ENCODE peak calls at places on chromosomes 16 and 17, in four cellular contexts. U is left ventricle myocardium inferior; T is ovary; J is naive thymus-derived CD4-positive, alpha-beta T cell. Q is an unnamed sample. For H3K4me1, the result is how much of the 10 kb centered on the place peaks cover.

GRCh38 chr17:75181608-75182318 is 996 bp downstream of the SUMO2 start:
- DNase-seq in J (peak), T (peak), U (peak), Q (peak)

GRCh38 chr16:30122621-30123160 is 329 bp downstream of the MAPK3 start:
- DNase-seq in J (no peak), U (no peak), T (no peak), Q (peak)

GRCh38 chr16:65012357-65012756 is 109.5 kb downstream of the CDH11 start:
- DNase-seq in U (no peak), T (no peak), J (no peak), Q (no peak)

GRCh38 chr17:21218831-21219380 is 4.9 kb upstream of the TMEM11 start:
- DNase-seq in J (no peak), T (no peak), U (no peak), Q (no peak)

GRCh38 chr16:3717235-3718018 is at the start of gene TRAP1:
- DNase-seq in T (peak), U (peak), J (peak), Q (peak)

GRCh38 chr17:9150407-9151090 is 129.2 kb downstream of the NTN1 start:
- DNase-seq in T (no peak), U (no peak), J (no peak), Q (no peak)

GRCh38 chr16:25040543-25040942 is 25.4 kb upstream of the ARHGAP17 start:
- DNase-seq in J (no peak), T (no peak), U (no peak), Q (peak)

GRCh38 chr17:76145231-76146052 is 4.4 kb upstream of the FOXJ1 start:
- DNase-seq in J (peak), T (no peak), U (no peak), Q (peak)

GRCh38 chr16:3598236-3598635 is 13.2 kb downstream of the SLX4 start:
- DNase-seq in U (no peak), T (no peak), J (no peak), Q (no peak)

GRCh38 chr16:29029168-29029994 is 44.5 kb downstream of the LAT start:
- DNase-seq in T (no peak), J (no peak), U (no peak), Q (no peak)

GRCh38 chr17:13435230-13435629 is 166.5 kb downstream of the HS3ST3A1 start:
- DNase-seq in J (no peak), U (no peak), T (no peak), Q (no peak)

GRCh38 chr16:15739940-15740339 is 89.9 kb downstream of the NDE1 start:
- DNase-seq in J (no peak), T (peak), U (no peak), Q (no peak)

GRCh38 chr16:15735610-15736009 is 85.6 kb downstream of the NDE1 start:
- DNase-seq in T (no peak), J (no peak), U (no peak), Q (no peak)

GRCh38 chr16:15739449-15739848 is 89.4 kb downstream of the NDE1 start:
- DNase-seq in T (no peak), U (no peak), J (no peak), Q (no peak)

GRCh38 chr16:15736529-15736928 is 86.5 kb downstream of the NDE1 start:
- DNase-seq in J (no peak), T (no peak), U (no peak), Q (no peak)

GRCh38 chr16:15737140-15737644 is 87.1 kb downstream of the NDE1 start:
- DNase-seq in U (no peak), J (no peak), T (no peak), Q (no peak)
- H3K4me1 ChIP-seq in U (under half), J (under half), T (under half), Q (under half)

GRCh38 chr16:11207646-11208045 is 48.4 kb downstream of the SOCS1 start:
- DNase-seq in J (no peak), T (no peak), U (no peak), Q (no peak)
- H3K4me1 ChIP-seq in J (under half), T (under half), U (under half), Q (under half)

DNA sequence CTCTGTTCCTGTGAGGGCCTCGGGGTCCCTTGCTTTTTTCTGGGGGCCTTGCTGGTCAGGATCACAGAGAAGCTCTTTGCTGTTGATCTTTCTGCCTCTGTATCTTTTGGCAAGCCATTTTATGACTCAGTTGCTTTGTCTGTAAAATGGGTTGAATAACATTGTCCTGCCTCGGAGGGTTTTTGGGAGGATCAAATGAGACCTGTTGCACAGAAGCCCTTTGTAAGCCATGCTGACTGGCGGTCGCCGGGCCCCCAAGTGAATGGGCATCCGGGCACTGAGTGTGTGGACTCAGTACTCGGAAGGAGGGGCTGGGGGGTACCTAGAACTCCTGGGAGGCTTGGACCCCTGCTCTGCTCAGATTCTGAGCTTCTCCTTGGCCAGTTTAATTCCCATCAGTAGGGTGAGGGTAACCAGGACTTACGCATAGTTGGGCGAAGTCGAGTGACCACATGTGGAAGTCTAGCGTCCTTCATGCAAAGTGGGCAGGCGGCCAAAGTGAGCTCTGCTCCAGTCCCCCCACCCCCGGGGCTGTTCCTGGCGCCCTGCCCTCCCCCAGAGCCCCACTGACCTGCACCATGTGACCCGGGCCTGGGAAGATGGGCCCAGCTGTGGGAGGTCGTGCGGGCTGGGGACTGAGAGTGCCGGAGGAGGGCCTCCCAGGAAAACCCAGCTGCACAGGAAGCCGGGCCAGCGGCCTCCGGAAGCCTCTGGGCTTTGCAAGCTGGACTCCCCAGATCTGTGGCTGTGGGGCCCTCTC is 284.0 kb downstream of the SEC14L1 start:
- DNase-seq in J (no peak), T (peak), U (peak), Q (peak)
- H3K4me1 ChIP-seq in J (half or more), T (half or more), U (half or more), Q (half or more)

GRCh38 chr17:40329981-40330794 is 21.2 kb downstream of the RARA start:
- DNase-seq in T (peak), J (no peak), U (peak), Q (no peak)
- H3K4me1 ChIP-seq in T (half or more), J (half or more), U (half or more), Q (under half)

DNA sequence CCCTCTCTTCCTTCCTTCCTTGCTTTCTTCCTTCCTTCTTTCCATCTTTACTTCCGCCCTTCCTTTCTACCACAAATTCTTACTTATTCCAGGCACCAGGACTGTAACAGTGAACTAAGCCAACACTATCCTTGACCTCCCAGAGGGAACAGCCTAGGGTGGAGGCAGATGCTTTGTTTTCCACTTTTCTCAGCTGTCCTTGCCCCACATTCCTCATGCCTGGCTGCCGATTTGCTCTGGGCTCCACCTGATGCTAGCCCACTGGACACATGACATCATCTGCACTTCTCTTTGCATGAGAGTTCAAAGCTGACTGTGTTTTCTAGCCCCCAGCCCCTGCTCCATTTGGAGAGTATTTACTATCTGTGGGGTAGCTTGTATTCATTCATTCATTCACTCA is 283.0 kb downstream of the MAF start:
- DNase-seq in J (no peak), T (no peak), U (no peak), Q (no peak)
- H3K4me1 ChIP-seq in J (under half), T (under half), U (under half), Q (under half)

DNA sequence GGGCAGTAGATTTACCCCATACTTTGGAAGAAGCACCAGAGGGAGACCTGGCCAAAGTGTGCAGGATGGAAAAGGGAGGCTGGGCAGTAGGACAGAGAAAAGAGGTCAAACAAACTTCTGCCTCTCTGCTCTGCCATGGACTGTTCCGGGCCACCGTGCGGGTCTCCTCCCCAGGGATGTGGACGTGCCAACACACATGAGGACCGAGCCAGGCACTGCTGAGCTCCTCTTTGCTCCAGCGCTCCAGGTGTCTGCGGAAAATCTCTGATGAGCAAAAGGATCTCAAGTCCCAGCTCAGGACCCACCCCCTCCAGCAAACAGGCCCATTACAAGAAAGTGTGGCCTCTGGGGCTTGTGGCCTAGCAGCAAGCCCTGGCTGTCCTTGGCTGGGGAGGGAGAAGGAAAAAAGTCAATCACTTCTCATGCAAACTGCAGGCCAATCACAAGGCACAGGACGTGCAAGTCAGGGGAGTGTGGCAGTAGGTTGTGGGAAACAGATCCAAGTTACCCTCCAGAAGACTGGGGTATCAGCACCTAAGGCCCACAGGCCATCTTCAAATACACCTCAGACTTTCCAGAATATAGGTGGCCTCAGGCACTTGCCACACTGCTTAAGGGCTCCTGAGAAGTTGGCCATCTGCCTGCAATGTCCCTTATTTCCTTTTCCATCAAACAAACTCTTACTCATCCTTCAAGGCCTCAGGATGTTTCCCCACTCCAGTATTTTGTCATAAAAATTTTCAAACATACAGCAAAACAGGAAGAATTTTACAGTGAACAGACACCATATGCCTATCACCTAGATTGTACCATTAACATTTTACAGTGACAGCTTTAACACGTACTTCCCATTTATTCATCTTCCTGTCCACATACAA is 35.9 kb upstream of the SREBF1 start:
- DNase-seq in J (no peak), T (no peak), U (no peak), Q (no peak)
- H3K4me1 ChIP-seq in J (under half), T (under half), U (half or more), Q (under half)

GRCh38 chr17:17181666-17182600 is 24.2 kb downstream of the PLD6 start:
- DNase-seq in T (no peak), U (no peak), J (peak), Q (peak)
- H3K4me1 ChIP-seq in T (under half), U (half or more), J (half or more), Q (under half)

GRCh38 chr17:31561469-31562412 is 170.3 kb downstream of the RAB11FIP4 start:
- DNase-seq in U (no peak), T (no peak), J (no peak), Q (peak)

GRCh38 chr17:31564883-31565297 is 173.4 kb downstream of the RAB11FIP4 start:
- DNase-seq in J (no peak), T (no peak), U (no peak), Q (no peak)

GRCh38 chr17:31560836-31561235 is 169.4 kb downstream of the RAB11FIP4 start:
- DNase-seq in J (no peak), T (no peak), U (no peak), Q (no peak)

GRCh38 chr17:31564291-31564690 is 172.8 kb downstream of the RAB11FIP4 start:
- DNase-seq in T (no peak), U (no peak), J (no peak), Q (no peak)

GRCh38 chr17:31562447-31562846 is 171.0 kb downstream of the RAB11FIP4 start:
- DNase-seq in U (no peak), J (no peak), T (no peak), Q (no peak)
- H3K4me1 ChIP-seq in U (half or more), J (under half), T (under half), Q (under half)

GRCh38 chr17:32854834-32855389 is 22.0 kb downstream of the MYO1D start:
- DNase-seq in J (no peak), U (no peak), T (no peak), Q (no peak)

GRCh38 chr17:32852811-32853210 is 24.1 kb downstream of the MYO1D start:
- DNase-seq in J (no peak), T (no peak), U (no peak), Q (no peak)

GRCh38 chr17:32859857-32860525 is 16.9 kb downstream of the MYO1D start:
- DNase-seq in U (no peak), T (no peak), J (no peak), Q (no peak)

GRCh38 chr17:32854177-32854576 is 22.7 kb downstream of the MYO1D start:
- DNase-seq in T (no peak), J (no peak), U (no peak), Q (no peak)

GRCh38 chr17:32855620-32856019 is 21.3 kb downstream of the MYO1D start:
- DNase-seq in U (no peak), T (no peak), J (no peak), Q (no peak)
- H3K4me1 ChIP-seq in U (under half), T (under half), J (under half), Q (under half)

DNA sequence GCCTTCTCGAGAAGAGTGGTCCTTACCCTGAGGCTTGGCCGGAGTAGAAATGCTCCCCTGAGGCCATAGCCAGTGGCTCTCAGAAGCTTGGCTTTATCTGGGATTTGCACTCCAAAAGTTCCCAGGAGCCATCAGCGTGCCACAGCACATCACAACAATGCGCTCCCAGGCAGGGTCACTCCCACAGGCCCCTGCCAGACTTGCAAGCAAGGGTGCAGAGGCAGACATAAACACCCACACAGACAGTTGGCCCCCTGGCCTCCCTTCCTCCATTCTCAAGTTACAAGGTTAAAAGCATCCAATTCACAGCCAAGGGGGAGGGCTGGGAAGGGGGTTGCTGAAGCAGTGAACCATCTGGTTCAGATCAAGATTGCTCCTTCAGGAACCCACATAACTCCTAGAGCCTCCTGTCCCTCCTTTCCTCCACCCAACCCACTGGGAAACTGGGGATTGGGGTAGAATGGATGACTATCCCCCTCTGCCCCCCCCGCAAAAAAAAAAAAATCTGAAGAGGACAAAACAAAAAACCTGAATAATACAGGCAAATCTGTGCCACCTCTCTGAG is 1.8 kb downstream of the ST3GAL2 start:
- DNase-seq in T (peak), U (no peak), J (no peak), Q (peak)
- H3K4me1 ChIP-seq in T (under half), U (half or more), J (under half), Q (half or more)

Q was measured in OCI-LY7.